ENCODE peak calls at places on chromosome 2, in nine cellular contexts. U is right cardiac atrium; K is GM12878; A is hepatocyte; T is CD8-positive, alpha-beta T cell; C is astrocyte; N is AG04450; E is right lobe of liver; V is lower lobe of right lung. D is an unnamed sample.

GRCh38 chr2:157260403-157261198 is 3.1 kb downstream of the GALNT5 start:
- DNase-seq in A (no peak), C (no peak), N (no peak), T (no peak), V (no peak), K (no peak), E (no peak), U (no peak), D (no peak)

GRCh38 chr2:8677646-8678592 is 3.9 kb upstream of the ID2 start:
- DNase-seq in V (peak; percentile 68), N (no peak), A (peak; percentile 77), U (peak; percentile 52), K (no peak), E (peak; percentile 69), T (peak; percentile 27), C (peak; percentile 82), D (peak; percentile 57)

GRCh38 chr2:128384956-128385355 is 66.3 kb upstream of the HS6ST1 start:
- DNase-seq in T (no peak), K (no peak), A (no peak), N (no peak), V (peak; percentile 41), C (no peak), U (no peak), E (peak; percentile 8), D (no peak)

GRCh38 chr2:241413929-241414580 is 58.0 kb downstream of the FARP2 start:
- DNase-seq in U (no peak), C (peak; percentile 41), V (no peak), A (no peak), K (no peak), N (no peak), T (no peak), E (no peak), D (no peak)

GRCh38 chr2:231425291-231425810 is 29.8 kb downstream of the B3GNT7 start:
- DNase-seq in U (no peak), V (peak; percentile 7), K (no peak), T (no peak), E (no peak), N (no peak), C (no peak), A (no peak), D (no peak)

GRCh38 chr2:26465981-26466471 is 11.9 kb downstream of the OTOF start:
- DNase-seq in C (no peak), A (no peak), U (no peak), T (no peak), K (no peak), E (no peak), V (no peak), N (no peak), D (no peak)

GRCh38 chr2:134381141-134381540 is 127.3 kb downstream of the MGAT5 start:
- DNase-seq in K (no peak), T (no peak), A (no peak), E (no peak), V (no peak), N (no peak), C (no peak), U (no peak), D (no peak)

GRCh38 chr2:149972039-149972438 is 384.5 kb upstream of the MMADHC start:
- DNase-seq in K (no peak), V (no peak), A (no peak), E (no peak), T (no peak), U (peak; percentile 11), N (no peak), C (no peak), D (no peak)

GRCh38 chr2:207135801-207136457 is 29.8 kb downstream of the KLF7 start:
- DNase-seq in E (no peak), V (no peak), T (no peak), U (no peak), A (no peak), K (no peak), C (no peak), N (no peak), D (no peak)

GRCh38 chr2:211899871-211900482 is 638.6 kb downstream of the ERBB4 start:
- DNase-seq in E (no peak), V (no peak), K (no peak), N (no peak), U (no peak), C (no peak), A (no peak), T (no peak), D (no peak)

GRCh38 chr2:85705680-85706039 is 11.5 kb downstream of the GNLY start:
- DNase-seq in U (peak; percentile 56), N (peak; percentile 91), C (peak; percentile 98), E (no peak), V (peak; percentile 68), A (peak; percentile 75), T (no peak), K (no peak), D (peak; percentile 28)

GRCh38 chr2:26608557-26608956 is 32.6 kb downstream of the CIB4 start:
- DNase-seq in V (no peak), U (no peak), C (no peak), E (no peak), A (no peak), T (no peak), N (no peak), K (no peak), D (no peak)

GRCh38 chr2:191701696-191702095 is 23.8 kb downstream of the NABP1 start:
- DNase-seq in E (no peak), T (no peak), K (no peak), U (no peak), N (no peak), A (no peak), V (no peak), C (no peak), D (no peak)

GRCh38 chr2:169743549-169743948 is 9.9 kb downstream of the KLHL23 start:
- DNase-seq in N (no peak), C (no peak), V (no peak), U (no peak), T (no peak), E (no peak), K (no peak), A (no peak), D (no peak)

GRCh38 chr2:37389984-37390765 is 45.7 kb downstream of the QPCT start:
- DNase-seq in A (peak; percentile 77), C (peak; percentile 89), E (no peak), U (no peak), K (peak; percentile 94), T (peak; percentile 64), V (no peak), N (no peak), D (peak; percentile 28)

GRCh38 chr2:181788883-181789555 is 102.5 kb upstream of the ITPRID2 start:
- DNase-seq in V (no peak), A (no peak), T (no peak), C (peak; percentile 32), E (no peak), U (no peak), N (no peak), K (no peak), D (no peak)

GRCh38 chr2:181785677-181786344 is 105.5 kb upstream of the NEUROD1 start:
- DNase-seq in K (no peak), C (peak; percentile 63), T (no peak), A (peak; percentile 53), V (no peak), U (no peak), N (no peak), E (no peak), D (no peak)

GRCh38 chr2:181787310-181788048 is 104.1 kb upstream of the ITPRID2 start:
- DNase-seq in T (no peak), U (no peak), V (no peak), A (no peak), K (no peak), C (no peak), N (no peak), E (no peak), D (no peak)

GRCh38 chr2:181784556-181784955 is 104.2 kb upstream of the NEUROD1 start:
- DNase-seq in T (no peak), N (no peak), U (no peak), C (peak; percentile 77), E (no peak), A (no peak), V (no peak), K (no peak), D (no peak)

GRCh38 chr2:181786371-181787228 is 104.9 kb upstream of the ITPRID2 start:
- DNase-seq in E (no peak), K (no peak), U (no peak), T (no peak), V (no peak), N (no peak), C (no peak), A (no peak), D (no peak)
- H3K27ac ChIP-seq in E (no peak overlapping the region), K (no peak overlapping the region), U (no peak overlapping the region), T (no peak overlapping the region), V (no peak overlapping the region), N (no peak overlapping the region), C (peak overlapping the region; percentile 82), A (peak overlapping the region; percentile 71), D (no peak overlapping the region)

DNA sequence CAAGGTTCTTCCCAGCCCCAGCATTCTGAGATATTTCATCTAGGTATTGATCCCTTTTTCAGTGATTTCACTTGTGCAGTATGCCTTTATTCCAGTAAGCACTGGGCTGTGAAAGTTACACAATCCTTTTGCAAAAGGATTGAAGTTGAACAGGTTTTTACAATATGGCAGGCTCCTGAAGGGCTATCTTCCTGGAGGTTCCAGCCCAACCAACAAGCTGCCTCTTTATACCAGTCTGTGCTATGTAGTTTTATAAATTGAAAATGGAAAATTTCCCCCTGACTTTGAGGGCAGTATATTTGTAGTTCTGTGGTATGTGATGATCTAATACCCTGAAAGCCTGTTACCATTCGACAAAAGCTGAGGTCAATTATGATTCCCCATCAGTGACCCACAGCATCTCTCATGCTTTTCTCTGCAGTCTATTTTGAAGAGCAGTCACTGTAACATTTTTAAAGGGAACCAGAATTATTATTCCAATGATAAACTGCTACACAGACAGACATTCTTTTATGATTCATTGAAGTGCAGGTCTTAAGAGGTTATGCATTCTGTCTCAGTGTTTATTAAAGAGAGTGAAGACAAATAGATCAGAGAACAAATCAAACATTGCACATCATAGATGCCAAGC is 35.2 kb upstream of the STPG4 start:
- DNase-seq in K (no peak), E (no peak), V (no peak), A (no peak), N (no peak), U (no peak), C (peak; percentile 85), T (no peak), D (no peak)
- H3K27ac ChIP-seq in K (no peak overlapping the region), E (no peak overlapping the region), V (no peak overlapping the region), A (peak overlapping the region; percentile 89), N (peak overlapping the region; percentile 86), U (no peak overlapping the region), C (peak overlapping the region; percentile 96), T (no peak overlapping the region), D (peak overlapping the region; percentile 55)

DNA sequence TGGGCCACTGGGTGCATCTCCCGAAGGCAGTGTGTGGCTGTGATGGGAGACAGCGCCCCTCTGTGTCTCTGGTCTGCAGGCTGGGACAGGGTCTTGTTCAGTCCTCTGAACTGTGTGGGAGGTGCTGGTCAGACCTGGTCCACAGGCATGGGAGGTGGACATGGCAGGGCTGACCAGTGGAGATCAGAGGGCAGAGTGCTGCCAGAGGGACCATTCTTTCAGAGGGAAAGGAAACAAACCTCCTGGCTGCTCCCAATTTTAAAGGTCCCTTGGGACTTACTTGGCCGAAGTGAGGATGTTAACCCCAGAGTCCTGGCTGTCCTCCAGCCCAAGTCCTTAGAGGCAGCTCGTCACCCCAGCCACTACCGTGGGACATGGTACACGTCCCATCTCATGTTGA is 4.0 kb downstream of the CAPN13 start:
- DNase-seq in C (no peak), K (no peak), N (no peak), T (no peak), A (no peak), E (no peak), V (no peak), U (peak; percentile 21), D (no peak)
- H3K27ac ChIP-seq in C (no peak overlapping the region), K (no peak overlapping the region), N (no peak overlapping the region), T (no peak overlapping the region), A (no peak overlapping the region), E (no peak overlapping the region), V (no peak overlapping the region), U (no peak overlapping the region), D (no peak overlapping the region)

GRCh38 chr2:205833874-205834273 is 151.6 kb downstream of the NRP2 start:
- DNase-seq in K (no peak), N (no peak), E (no peak), A (no peak), T (no peak), C (no peak), U (no peak), V (no peak), D (no peak)
- H3K27ac ChIP-seq in K (no peak overlapping the region), N (no peak overlapping the region), E (no peak overlapping the region), A (peak overlapping the region; percentile 47), T (no peak overlapping the region), C (no peak overlapping the region), U (no peak overlapping the region), V (no peak overlapping the region), D (peak overlapping the region; percentile 82)